ENCODE peak calls at places on chromosome 17, in four cellular contexts. H is tibial artery, Y is IMR-90, X is HT1080. W is an unnamed sample.

GRCh38 chr17:7903154-7904103 is 12.7 kb downstream of the RNF227 start:
- DNase-seq in X (no peak), H (no peak), Y (no peak), W (no peak)

GRCh38 chr17:5283531-5284315 is 1.6 kb downstream of the RABEP1 start:
- DNase-seq in X (no peak), Y (peak), H (no peak), W (no peak)

GRCh38 chr17:38980455-38981217 is 13.4 kb upstream of the FBXO47 start:
- DNase-seq in H (no peak), X (no peak), Y (peak), W (no peak)

GRCh38 chr17:65556910-65557348 is 4.5 kb downstream of the AXIN2 start:
- DNase-seq in X (no peak), Y (no peak), H (no peak), W (no peak)

GRCh38 chr17:19461139-19461538 is 50.1 kb downstream of the RNF112 start:
- DNase-seq in H (no peak), Y (no peak), X (no peak), W (no peak)

GRCh38 chr17:38867179-38867994 is 2.5 kb upstream of the LASP1 start:
- DNase-seq in H (peak), Y (peak), X (peak), W (no peak)

GRCh38 chr17:75601057-75601987 is 13.7 kb downstream of the MYO15B start:
- DNase-seq in H (peak), X (peak), Y (peak), W (no peak)

GRCh38 chr17:59840908-59841666 is 51.7 kb downstream of the TUBD1 start:
- DNase-seq in Y (peak), H (no peak), X (peak), W (no peak)

GRCh38 chr17:72529386-72529785 is 408.6 kb downstream of the SOX9 start:
- DNase-seq in X (no peak), Y (no peak), H (no peak), W (no peak)

GRCh38 chr17:63841350-63842172 is 924 bp downstream of the SMARCD2 start:
- DNase-seq in X (no peak), Y (peak), H (peak), W (no peak)

GRCh38 chr17:76659928-76660614 is 16.5 kb upstream of the ST6GALNAC1 start:
- DNase-seq in X (no peak), Y (no peak), H (no peak), W (no peak)

GRCh38 chr17:61775364-61775763 is 88.0 kb downstream of the BRIP1 start:
- DNase-seq in H (no peak), X (no peak), Y (no peak), W (no peak)

GRCh38 chr17:3964203-3965122 is at the start of gene ATP2A3:
- DNase-seq in H (no peak), X (no peak), Y (no peak), W (no peak)

GRCh38 chr17:42409467-42410351 is 13.3 kb downstream of the CAVIN1 start:
- DNase-seq in Y (peak), H (peak), X (peak), W (peak)

GRCh38 chr17:68197997-68198930 is 49.6 kb upstream of the AMZ2 start:
- DNase-seq in X (no peak), Y (no peak), H (no peak), W (no peak)

GRCh38 chr17:41910701-41911391 is 7.9 kb downstream of the ACLY start:
- DNase-seq in X (peak), H (no peak), Y (peak), W (no peak)

GRCh38 chr17:50640701-50641338 is 6.1 kb downstream of the ABCC3 start:
- DNase-seq in Y (no peak), H (no peak), X (no peak), W (no peak)

GRCh38 chr17:75654176-75654575 is 12.8 kb downstream of the RECQL5 start:
- DNase-seq in X (no peak), H (peak), Y (no peak), W (no peak)

GRCh38 chr17:48153711-48154642 is 46.4 kb downstream of the SNX11 start:
- DNase-seq in Y (peak), X (peak), H (no peak), W (no peak)

GRCh38 chr17:45584092-45585036 is 93.8 kb upstream of the PLEKHM1 start:
- DNase-seq in X (peak), Y (peak), H (peak), W (no peak)

GRCh38 chr17:10384175-10384574 is 11.4 kb upstream of the MYH13 start:
- DNase-seq in X (no peak), Y (no peak), H (no peak), W (no peak)

GRCh38 chr17:36597229-36597628 is 4.2 kb upstream of the MRM1 start:
- DNase-seq in H (no peak), Y (no peak), X (no peak), W (no peak)

GRCh38 chr17:78252701-78253635 is 21.5 kb downstream of the TMEM235 start:
- DNase-seq in Y (no peak), X (no peak), H (no peak), W (no peak)

GRCh38 chr17:67779098-67779672 is 46.1 kb upstream of the BPTF start:
- DNase-seq in Y (peak), H (no peak), X (peak), W (no peak)

GRCh38 chr17:78823282-78824046 is 17.1 kb downstream of the USP36 start:
- DNase-seq in Y (no peak), X (no peak), H (no peak), W (no peak)

GRCh38 chr17:6903516-6903915 is 72.0 kb upstream of the TEKT1 start:
- DNase-seq in H (no peak), X (no peak), Y (no peak), W (no peak)

GRCh38 chr17:17090642-17091103 is 48.4 kb downstream of the MPRIP start:
- DNase-seq in X (no peak), H (no peak), Y (no peak), W (no peak)

W was measured in thoracic aorta.